ENCODE peak calls at places on chromosomes 11 and 22, in four cellular contexts. X, D, O and L are unnamed samples.

GRCh38 chr22:19149047-19149883 is 827 bp downstream of the GSC2 start:
- DNase-seq in X (no peak), D (peak), O (no peak), L (no peak)

GRCh38 chr22:40509401-40510134 is 127.0 kb downstream of the MRTFA start:
- DNase-seq in X (no peak), D (no peak), O (no peak), L (no peak)

GRCh38 chr11:113723706-113724246 is 17.7 kb upstream of the TMPRSS5 start:
- DNase-seq in X (no peak), D (no peak), O (peak), L (no peak)

GRCh38 chr11:33885338-33886005 is 6.4 kb downstream of the LMO2 start:
- DNase-seq in X (no peak), D (peak), O (no peak), L (no peak)

GRCh38 chr11:73597340-73597955 is 464 bp downstream of the FAM168A start:
- DNase-seq in X (no peak), D (peak), O (no peak), L (no peak)

GRCh38 chr11:61960532-61960931 is 6.9 kb downstream of the FTH1 start:
- DNase-seq in X (no peak), D (no peak), O (no peak), L (no peak)

GRCh38 chr11:130848361-130849214 is 67.7 kb downstream of the SNX19 start:
- DNase-seq in X (no peak), D (no peak), O (no peak), L (no peak)

GRCh38 chr22:20283674-20284066 is 15.6 kb upstream of the RTN4R start:
- DNase-seq in X (no peak), D (peak), O (no peak), L (no peak)

GRCh38 chr11:19890308-19890707 is 177.7 kb downstream of the NAV2 start:
- DNase-seq in X (no peak), D (no peak), O (no peak), L (no peak)

GRCh38 chr11:78289547-78290292 is 101.0 kb downstream of the USP35 start:
- DNase-seq in X (no peak), D (no peak), O (no peak), L (no peak)

GRCh38 chr11:72446929-72447753 is 12.8 kb upstream of the CLPB start:
- DNase-seq in X (no peak), D (peak), O (peak), L (no peak)

GRCh38 chr11:36041988-36042606 is 98.2 kb downstream of the LDLRAD3 start:
- DNase-seq in X (no peak), D (no peak), O (no peak), L (no peak)

GRCh38 chr11:60700689-60701508 is 1.5 kb downstream of the MS4A8 start:
- DNase-seq in X (no peak), D (peak), O (peak), L (no peak)

GRCh38 chr11:27875480-27876208 is 175.4 kb upstream of the BDNF start:
- DNase-seq in X (no peak), D (no peak), O (no peak), L (no peak)

GRCh38 chr11:111604392-111605009 is 2.3 kb downstream of the SIK2 start:
- DNase-seq in X (no peak), D (peak), O (peak), L (peak)

GRCh38 chr11:66478823-66479740 is 1.2 kb upstream of the DPP3 start:
- DNase-seq in X (no peak), D (peak), O (peak), L (no peak)

GRCh38 chr11:12028303-12028702 is 19.9 kb upstream of the DKK3 start:
- DNase-seq in X (no peak), D (no peak), O (no peak), L (no peak)

GRCh38 chr11:115497303-115497702 is 6.9 kb downstream of the CADM1 start:
- DNase-seq in X (no peak), D (no peak), O (peak), L (peak)

GRCh38 chr22:29470159-29470855 is 9.7 kb upstream of the NEFH start:
- DNase-seq in X (peak), D (peak), O (peak), L (no peak)

GRCh38 chr11:113591122-113591521 is 115.0 kb downstream of the TMPRSS5 start:
- DNase-seq in X (no peak), D (no peak), O (no peak), L (no peak)

GRCh38 chr11:78958444-78958843 is 383.8 kb upstream of the NARS2 start:
- DNase-seq in X (no peak), D (no peak), O (no peak), L (no peak)

GRCh38 chr11:120139316-120140069 is 1.6 kb upstream of the TRIM29 start:
- DNase-seq in X (no peak), D (no peak), O (no peak), L (no peak)

GRCh38 chr11:65808744-65809341 is 22.0 kb downstream of the OVOL1 start:
- DNase-seq in X (no peak), D (no peak), O (no peak), L (no peak)

GRCh38 chr11:134578807-134579708 is 167.0 kb upstream of the B3GAT1 start:
- DNase-seq in X (no peak), D (no peak), O (peak), L (no peak)

GRCh38 chr11:2171531-2171930 is at the start of gene TH:
- DNase-seq in X (no peak), D (no peak), O (no peak), L (no peak)

GRCh38 chr11:97140885-97141494 is 751.2 kb downstream of the JRKL start:
- DNase-seq in X (no peak), D (no peak), O (peak), L (no peak)

GRCh38 chr11:12943276-12943675 is 65.8 kb upstream of the RASSF10 start:
- DNase-seq in X (no peak), D (no peak), O (no peak), L (no peak)

GRCh38 chr11:59918987-59919589 is 19.1 kb upstream of the OOSP1 start:
- DNase-seq in X (no peak), D (peak), O (peak), L (no peak)

DNA sequence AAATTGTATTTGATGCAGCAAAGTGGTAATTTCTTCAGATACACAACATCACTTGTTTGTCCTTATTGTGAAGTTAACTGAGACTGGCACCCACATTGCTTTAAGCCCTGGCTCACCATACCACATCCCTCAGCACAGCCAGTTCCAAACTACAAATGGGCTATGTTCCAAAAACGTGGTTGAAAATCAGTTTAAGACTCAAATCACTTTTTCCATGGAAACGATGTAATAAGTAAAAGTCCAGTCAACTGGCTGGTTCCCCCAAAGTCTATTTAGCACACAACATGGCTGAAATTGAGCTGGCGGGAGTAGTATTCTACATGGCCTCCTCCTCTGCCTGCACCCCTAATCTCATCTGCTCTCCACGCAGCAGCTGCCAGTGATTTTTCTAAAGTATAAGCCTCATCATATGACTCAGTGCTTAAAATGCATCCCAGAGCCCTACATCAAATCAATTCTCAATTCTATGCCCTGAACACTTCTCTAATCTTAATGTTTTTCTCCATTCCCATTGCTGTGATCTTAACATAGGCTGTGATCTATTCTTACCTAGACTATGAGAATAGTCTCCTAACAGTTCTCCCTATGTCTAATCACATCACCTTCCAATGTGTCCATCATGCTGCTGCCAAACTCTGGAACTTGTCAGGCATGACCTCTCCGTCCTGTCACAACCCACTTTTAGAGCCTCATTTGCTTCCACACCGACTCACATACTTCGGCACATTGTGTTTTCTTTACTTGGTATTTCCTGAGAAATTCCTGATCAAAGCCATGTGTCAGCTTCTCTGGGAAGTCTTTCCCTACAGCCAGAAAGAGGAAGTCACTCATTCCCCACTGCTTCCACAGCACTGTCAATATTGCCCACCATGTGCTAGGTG is 40.7 kb upstream of the BIRC3 start:
- DNase-seq in X (no peak), D (no peak), O (no peak), L (no peak)
- TF ChIP-seq BRCA1 in X (no peak), D (no peak), O (no peak), L (no peak)

GRCh38 chr11:40290031-40290650 is 1169.3 kb downstream of the LRRC4C start:
- DNase-seq in X (no peak), D (no peak), O (no peak), L (no peak)

GRCh38 chr11:40289370-40289769 is 1170.1 kb downstream of the LRRC4C start:
- DNase-seq in X (no peak), D (no peak), O (no peak), L (no peak)

GRCh38 chr11:40286137-40286536 is 1173.3 kb downstream of the LRRC4C start:
- DNase-seq in X (no peak), D (no peak), O (no peak), L (no peak)

GRCh38 chr11:40285520-40285919 is 1173.9 kb downstream of the LRRC4C start:
- DNase-seq in X (no peak), D (no peak), O (no peak), L (no peak)

GRCh38 chr11:40288212-40288803 is 1171.1 kb downstream of the LRRC4C start:
- DNase-seq in X (no peak), D (no peak), O (no peak), L (no peak)
- TF ChIP-seq POLR2A in X (no peak), D (no peak), O (no peak), L (no peak)

DNA sequence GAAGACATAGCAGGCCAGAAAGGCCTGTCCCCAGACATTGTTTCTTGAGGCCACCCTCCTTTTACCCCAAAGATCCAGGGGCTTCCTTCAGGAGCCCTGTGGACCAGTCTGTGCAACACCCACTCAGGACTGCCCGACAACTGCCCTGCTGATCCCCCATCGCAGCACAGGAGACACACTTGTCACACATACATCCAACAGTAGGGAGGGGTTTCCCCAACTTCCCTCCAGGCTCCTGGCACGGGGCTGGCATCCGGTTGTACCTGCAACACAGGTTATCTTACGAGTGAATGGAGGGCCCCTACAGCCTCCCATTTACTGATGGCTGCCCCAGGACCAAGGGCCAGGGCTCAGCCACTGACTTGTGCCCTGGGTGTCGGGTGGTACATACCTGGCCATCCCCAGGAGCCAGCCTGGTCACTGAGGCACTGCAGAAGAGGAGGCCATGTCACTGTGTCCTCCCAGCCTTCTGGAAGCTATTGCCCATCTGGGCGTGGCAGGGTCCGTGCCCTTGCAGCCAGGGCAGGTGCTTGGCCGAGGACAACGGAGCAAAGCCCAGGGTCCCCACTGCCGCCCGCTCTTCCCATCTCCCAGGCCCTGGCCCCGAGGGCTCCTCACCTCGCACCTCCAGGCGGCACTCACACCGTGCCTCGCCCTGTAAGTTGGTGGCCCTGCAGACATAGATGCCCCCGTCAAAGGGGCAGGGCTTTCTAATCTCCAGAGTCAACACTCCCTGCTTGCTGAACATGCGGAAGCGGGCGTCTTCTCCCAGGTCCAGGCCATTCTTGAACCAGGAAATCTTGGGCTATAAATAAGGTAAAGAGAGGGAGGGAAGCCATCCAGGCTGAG is 20.8 kb downstream of the MYBPC3 start:
- DNase-seq in X (no peak), D (no peak), O (no peak), L (no peak)
- TF ChIP-seq BRCA1 in X (no peak), D (no peak), O (no peak), L (no peak)

DNA sequence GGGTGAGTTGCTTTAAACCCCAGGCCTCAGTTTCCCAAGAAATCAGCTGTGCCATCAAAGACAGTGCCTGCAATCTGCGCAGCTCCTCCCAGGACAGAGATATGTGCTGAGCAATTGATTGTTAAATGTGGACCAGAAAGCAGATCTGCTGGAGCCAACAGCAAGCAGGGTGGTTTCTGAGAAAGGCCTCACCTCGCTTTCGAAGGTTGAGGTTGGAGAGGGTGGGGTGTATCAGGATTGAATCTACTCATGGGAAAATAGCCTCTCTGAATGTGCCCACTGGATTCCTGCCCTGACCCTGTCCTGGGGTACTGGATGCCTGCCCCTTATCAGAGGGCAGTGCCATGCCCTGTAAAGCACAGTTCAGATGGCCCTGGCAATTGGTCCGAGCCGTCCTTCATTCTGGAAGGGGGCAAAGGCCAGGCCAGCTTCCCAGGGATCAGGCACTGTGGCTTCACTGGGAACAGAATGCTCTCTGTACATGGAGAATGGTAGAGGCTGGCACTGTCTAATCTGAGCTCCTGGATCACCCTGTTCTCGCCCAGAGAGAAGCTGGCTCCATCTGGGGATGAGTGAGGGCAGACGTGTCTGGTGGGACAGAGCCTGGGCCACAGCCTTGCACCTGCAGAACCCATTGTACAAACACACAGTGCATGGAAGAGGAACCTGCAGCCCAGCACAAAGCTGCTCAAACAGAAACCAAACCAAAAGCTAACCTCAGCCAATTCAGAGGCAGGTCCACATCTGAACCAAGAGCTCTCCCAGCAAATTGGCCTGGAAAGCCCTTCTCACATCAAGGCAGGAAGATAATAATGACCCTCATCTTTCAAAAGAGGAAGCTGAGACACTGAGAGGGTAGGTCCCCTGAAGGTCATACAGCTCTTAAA is 15.2 kb downstream of the DHCR7 start:
- DNase-seq in X (no peak), D (no peak), O (no peak), L (no peak)
- TF ChIP-seq POLR2A in X (no peak), D (no peak), O (no peak), L (no peak)

DNA sequence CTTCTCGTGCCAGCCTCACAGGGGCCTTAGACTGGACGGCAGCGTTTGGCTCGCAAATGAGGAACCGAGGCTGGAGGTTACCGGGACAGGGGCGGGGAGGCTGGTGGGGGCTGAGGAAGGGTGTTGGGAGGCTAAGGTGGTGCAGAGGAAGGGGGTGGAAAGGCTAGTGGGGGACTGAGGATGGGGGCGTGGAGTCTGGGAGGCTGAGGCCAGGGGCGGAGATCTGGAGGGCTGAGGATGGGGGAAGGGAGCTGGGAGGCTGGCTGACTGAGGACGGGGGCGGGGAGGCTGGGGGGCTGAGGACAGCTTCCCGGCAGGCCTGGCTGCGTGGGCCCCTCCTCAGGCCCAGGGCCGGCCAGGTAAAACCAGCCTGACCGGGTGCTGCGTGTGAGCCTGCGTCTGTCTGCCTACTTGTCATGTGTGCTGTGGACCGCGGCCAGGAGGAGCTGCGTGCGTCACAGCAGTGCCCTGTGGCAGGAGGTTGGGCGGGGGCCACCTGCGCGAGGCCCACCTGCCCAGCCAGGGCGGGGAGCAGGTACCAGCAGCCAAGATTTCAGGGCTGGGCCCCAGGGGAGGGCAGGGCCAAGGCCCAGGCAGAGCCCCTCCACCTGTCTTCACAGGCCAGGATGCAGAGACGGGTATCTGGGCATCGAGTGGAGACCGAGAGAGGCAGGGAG is 9.4 kb upstream of the PIM3 start:
- DNase-seq in X (no peak), D (peak), O (no peak), L (no peak)
- TF ChIP-seq BRCA1 in X (no peak), D (no peak), O (no peak), L (no peak)

GRCh38 chr11:357582-357981 is 11.7 kb upstream of the B4GALNT4 start:
- DNase-seq in X (no peak), D (no peak), O (no peak), L (no peak)
- TF ChIP-seq POLR2A in X (no peak), D (no peak), O (peak), L (no peak)

GRCh38 chr11:90587896-90588295 is 365.0 kb upstream of the CHORDC1 start:
- DNase-seq in X (no peak), D (no peak), O (no peak), L (no peak)
- TF ChIP-seq BRCA1 in X (no peak), D (no peak), O (no peak), L (no peak)

GRCh38 chr11:128910583-128910982 is 19.4 kb downstream of the KCNJ5 start:
- DNase-seq in X (no peak), D (no peak), O (no peak), L (no peak)
- TF ChIP-seq POLR2A in X (no peak), D (no peak), O (no peak), L (no peak)

GRCh38 chr22:31538815-31539214 is 42.5 kb downstream of the SFI1 start:
- DNase-seq in X (no peak), D (no peak), O (no peak), L (peak)
- TF ChIP-seq BRCA1 in X (no peak), D (no peak), O (no peak), L (no peak)

DNA sequence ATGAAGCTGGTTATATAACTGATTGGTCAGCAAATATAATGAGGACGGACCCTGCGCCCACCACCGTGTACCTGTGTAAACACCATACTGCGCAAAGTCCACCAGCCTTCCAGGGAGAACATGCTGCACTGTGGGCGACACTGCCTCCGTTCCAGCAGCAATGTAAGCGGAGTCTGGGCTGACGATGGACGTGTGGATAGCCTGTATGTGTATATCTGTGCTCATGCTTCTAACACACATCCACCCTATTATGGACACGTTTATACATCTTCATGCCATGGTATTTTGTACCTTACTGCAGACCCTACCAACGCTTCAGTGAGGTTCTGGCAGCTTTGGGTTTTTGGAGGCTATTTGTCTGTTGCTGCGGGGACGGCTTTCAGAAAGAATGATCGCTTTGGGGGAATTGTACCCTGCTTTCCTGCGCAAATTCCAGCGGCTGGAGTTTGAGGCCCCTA is 1.4 kb upstream of the USP18 start:
- DNase-seq in X (no peak), D (peak), O (peak), L (no peak)
- TF ChIP-seq POLR2A in X (no peak), D (no peak), O (peak), L (no peak)